ENCODE peak calls at places on chromosomes 12 and 14, in six cellular contexts. One of them, this sample, is unnamed.

GRCh38 chr12:32885831-32886230 is 10.7 kb downstream of the PKP2 start:
- DNase-seq in tibial artery: no peak
- DNase-seq in A549: no peak
- DNase-seq in GM20000: no peak
- DNase-seq in right atrium auricular region: no peak
- DNase-seq in uterus: no peak
- DNase-seq in this sample: no peak

GRCh38 chr14:103121161-103121845 is 2.0 kb upstream of the TNFAIP2 start:
- DNase-seq in tibial artery: peak
- DNase-seq in A549: no peak
- DNase-seq in uterus: no peak
- DNase-seq in right atrium auricular region: peak
- DNase-seq in GM20000: no peak
- DNase-seq in this sample: no peak

GRCh38 chr14:31357279-31357678 is 63.1 kb downstream of the HEATR5A start:
- DNase-seq in tibial artery: no peak
- DNase-seq in A549: no peak
- DNase-seq in GM20000: peak
- DNase-seq in uterus: no peak
- DNase-seq in right atrium auricular region: no peak
- DNase-seq in this sample: no peak

GRCh38 chr14:34330846-34331245 is 131.2 kb downstream of the SPTSSA start:
- DNase-seq in tibial artery: no peak
- DNase-seq in uterus: no peak
- DNase-seq in GM20000: no peak
- DNase-seq in right atrium auricular region: no peak
- DNase-seq in A549: no peak
- DNase-seq in this sample: no peak

GRCh38 chr12:57095440-57095839 is 6.5 kb downstream of the NAB2 start:
- DNase-seq in right atrium auricular region: no peak
- DNase-seq in uterus: no peak
- DNase-seq in tibial artery: no peak
- DNase-seq in A549: no peak
- DNase-seq in GM20000: peak
- DNase-seq in this sample: no peak

GRCh38 chr14:36556811-36557433 is 25.5 kb downstream of the NKX2-8 start:
- DNase-seq in A549: peak
- DNase-seq in right atrium auricular region: no peak
- DNase-seq in uterus: no peak
- DNase-seq in tibial artery: no peak
- DNase-seq in GM20000: peak
- DNase-seq in this sample: peak

GRCh38 chr12:109870648-109871047 is 9.7 kb downstream of the GLTP start:
- DNase-seq in right atrium auricular region: no peak
- DNase-seq in uterus: no peak
- DNase-seq in tibial artery: no peak
- DNase-seq in GM20000: no peak
- DNase-seq in A549: no peak
- DNase-seq in this sample: no peak

GRCh38 chr14:79802096-79802495 is 409.2 kb downstream of the DIO2 start:
- DNase-seq in uterus: no peak
- DNase-seq in GM20000: no peak
- DNase-seq in right atrium auricular region: no peak
- DNase-seq in tibial artery: no peak
- DNase-seq in A549: no peak
- DNase-seq in this sample: no peak

GRCh38 chr12:109596418-109597244 is 23.0 kb downstream of the MVK start:
- DNase-seq in uterus: no peak
- DNase-seq in tibial artery: no peak
- DNase-seq in GM20000: peak
- DNase-seq in A549: no peak
- DNase-seq in right atrium auricular region: no peak
- DNase-seq in this sample: peak

GRCh38 chr12:39138268-39138667 is 232.9 kb upstream of the CPNE8 start:
- DNase-seq in GM20000: no peak
- DNase-seq in tibial artery: no peak
- DNase-seq in A549: no peak
- DNase-seq in uterus: no peak
- DNase-seq in right atrium auricular region: no peak
- DNase-seq in this sample: no peak

GRCh38 chr12:38144601-38145436 is 171.8 kb upstream of the ALG10B start:
- DNase-seq in GM20000: no peak
- DNase-seq in A549: no peak
- DNase-seq in tibial artery: no peak
- DNase-seq in uterus: no peak
- DNase-seq in right atrium auricular region: peak
- DNase-seq in this sample: no peak

GRCh38 chr12:26187429-26187828 is 7.9 kb upstream of the SSPN start:
- DNase-seq in A549: no peak
- DNase-seq in tibial artery: no peak
- DNase-seq in right atrium auricular region: no peak
- DNase-seq in uterus: no peak
- DNase-seq in GM20000: no peak
- DNase-seq in this sample: no peak
- TF ChIP-seq CTCF in A549: no peak
- TF ChIP-seq CTCF in tibial artery: no peak
- TF ChIP-seq CTCF in right atrium auricular region: no peak
- TF ChIP-seq CTCF in uterus: no peak
- TF ChIP-seq CTCF in GM20000: no peak
- TF ChIP-seq CTCF in this sample: no peak

GRCh38 chr12:120763250-120763649 is 37.6 kb downstream of the ACADS start:
- DNase-seq in right atrium auricular region: no peak
- DNase-seq in A549: no peak
- DNase-seq in tibial artery: no peak
- DNase-seq in GM20000: no peak
- DNase-seq in uterus: no peak
- DNase-seq in this sample: no peak

GRCh38 chr12:120761581-120761980 is 36.0 kb downstream of the ACADS start:
- DNase-seq in GM20000: no peak
- DNase-seq in A549: no peak
- DNase-seq in uterus: no peak
- DNase-seq in tibial artery: no peak
- DNase-seq in right atrium auricular region: no peak
- DNase-seq in this sample: no peak

GRCh38 chr12:120760349-120761245 is 35.0 kb downstream of the ACADS start:
- DNase-seq in GM20000: no peak
- DNase-seq in A549: no peak
- DNase-seq in uterus: no peak
- DNase-seq in right atrium auricular region: no peak
- DNase-seq in tibial artery: no peak
- DNase-seq in this sample: no peak

GRCh38 chr12:120759591-120760348 is 34.1 kb downstream of the ACADS start:
- DNase-seq in A549: no peak
- DNase-seq in GM20000: no peak
- DNase-seq in tibial artery: no peak
- DNase-seq in uterus: no peak
- DNase-seq in right atrium auricular region: no peak
- DNase-seq in this sample: no peak

DNA sequence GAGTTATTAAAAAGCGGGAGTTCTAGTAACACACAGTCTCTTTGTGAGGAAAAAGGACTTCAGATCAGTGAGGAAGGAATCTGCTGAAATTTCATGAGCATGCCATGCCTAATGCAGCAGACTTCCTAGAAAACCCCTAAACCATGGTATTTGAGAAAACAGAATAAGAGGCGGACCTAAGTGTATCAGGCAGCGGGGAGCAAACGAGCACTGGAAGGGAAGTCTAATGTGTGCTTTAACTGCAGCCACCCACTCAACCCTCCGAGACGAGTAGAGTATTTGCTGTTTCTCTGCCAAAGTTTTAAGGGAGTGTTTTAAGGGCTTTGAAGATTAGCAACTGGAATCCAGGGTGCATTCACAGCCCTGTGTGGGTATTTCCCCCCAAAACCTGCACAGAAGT is 36.5 kb downstream of the ACADS start:
- DNase-seq in right atrium auricular region: no peak
- DNase-seq in tibial artery: no peak
- DNase-seq in A549: no peak
- DNase-seq in uterus: no peak
- DNase-seq in GM20000: no peak
- DNase-seq in this sample: no peak
- TF ChIP-seq CTCF in right atrium auricular region: no peak
- TF ChIP-seq CTCF in tibial artery: no peak
- TF ChIP-seq CTCF in A549: no peak
- TF ChIP-seq CTCF in uterus: no peak
- TF ChIP-seq CTCF in GM20000: no peak
- TF ChIP-seq CTCF in this sample: no peak

GRCh38 chr12:131591136-131591535 is 119.8 kb upstream of the SFSWAP start:
- DNase-seq in uterus: no peak
- DNase-seq in A549: no peak
- DNase-seq in GM20000: no peak
- DNase-seq in right atrium auricular region: no peak
- DNase-seq in tibial artery: no peak
- DNase-seq in this sample: no peak

GRCh38 chr12:131593411-131593810 is 117.5 kb upstream of the SFSWAP start:
- DNase-seq in A549: no peak
- DNase-seq in GM20000: no peak
- DNase-seq in uterus: no peak
- DNase-seq in right atrium auricular region: no peak
- DNase-seq in tibial artery: no peak
- DNase-seq in this sample: no peak

GRCh38 chr12:131592972-131593371 is 117.9 kb upstream of the SFSWAP start:
- DNase-seq in right atrium auricular region: no peak
- DNase-seq in GM20000: peak
- DNase-seq in A549: no peak
- DNase-seq in uterus: no peak
- DNase-seq in tibial artery: no peak
- DNase-seq in this sample: peak

GRCh38 chr12:131589966-131590365 is 120.9 kb upstream of the SFSWAP start:
- DNase-seq in tibial artery: no peak
- DNase-seq in uterus: no peak
- DNase-seq in right atrium auricular region: no peak
- DNase-seq in A549: no peak
- DNase-seq in GM20000: no peak
- DNase-seq in this sample: no peak

GRCh38 chr12:131591714-131592709 is 118.9 kb upstream of the SFSWAP start:
- DNase-seq in A549: no peak
- DNase-seq in uterus: no peak
- DNase-seq in tibial artery: no peak
- DNase-seq in GM20000: no peak
- DNase-seq in right atrium auricular region: no peak
- DNase-seq in this sample: no peak
- TF ChIP-seq CTCF in A549: no peak
- TF ChIP-seq CTCF in uterus: no peak
- TF ChIP-seq CTCF in tibial artery: no peak
- TF ChIP-seq CTCF in GM20000: no peak
- TF ChIP-seq CTCF in right atrium auricular region: no peak
- TF ChIP-seq CTCF in this sample: no peak

GRCh38 chr12:55996715-55997534 is at the start of gene SUOX:
- DNase-seq in tibial artery: peak
- DNase-seq in GM20000: peak
- DNase-seq in right atrium auricular region: peak
- DNase-seq in A549: peak
- DNase-seq in uterus: peak
- DNase-seq in this sample: peak
- TF ChIP-seq CTCF in tibial artery: no peak
- TF ChIP-seq CTCF in GM20000: no peak
- TF ChIP-seq CTCF in right atrium auricular region: no peak
- TF ChIP-seq CTCF in A549: no peak
- TF ChIP-seq CTCF in uterus: no peak
- TF ChIP-seq CTCF in this sample: no peak

GRCh38 chr14:100140452-100141132 is 18.9 kb downstream of the DEGS2 start:
- DNase-seq in right atrium auricular region: no peak
- DNase-seq in tibial artery: no peak
- DNase-seq in A549: no peak
- DNase-seq in GM20000: no peak
- DNase-seq in uterus: no peak
- DNase-seq in this sample: no peak

GRCh38 chr14:100143523-100143922 is 15.9 kb downstream of the DEGS2 start:
- DNase-seq in GM20000: no peak
- DNase-seq in uterus: no peak
- DNase-seq in A549: no peak
- DNase-seq in tibial artery: no peak
- DNase-seq in right atrium auricular region: no peak
- DNase-seq in this sample: no peak

GRCh38 chr14:100141133-100141497 is 18.3 kb downstream of the DEGS2 start:
- DNase-seq in A549: no peak
- DNase-seq in GM20000: no peak
- DNase-seq in tibial artery: no peak
- DNase-seq in uterus: no peak
- DNase-seq in right atrium auricular region: no peak
- DNase-seq in this sample: no peak

GRCh38 chr14:100143934-100144333 is 15.5 kb downstream of the DEGS2 start:
- DNase-seq in GM20000: no peak
- DNase-seq in tibial artery: no peak
- DNase-seq in uterus: no peak
- DNase-seq in right atrium auricular region: no peak
- DNase-seq in A549: no peak
- DNase-seq in this sample: no peak

DNA sequence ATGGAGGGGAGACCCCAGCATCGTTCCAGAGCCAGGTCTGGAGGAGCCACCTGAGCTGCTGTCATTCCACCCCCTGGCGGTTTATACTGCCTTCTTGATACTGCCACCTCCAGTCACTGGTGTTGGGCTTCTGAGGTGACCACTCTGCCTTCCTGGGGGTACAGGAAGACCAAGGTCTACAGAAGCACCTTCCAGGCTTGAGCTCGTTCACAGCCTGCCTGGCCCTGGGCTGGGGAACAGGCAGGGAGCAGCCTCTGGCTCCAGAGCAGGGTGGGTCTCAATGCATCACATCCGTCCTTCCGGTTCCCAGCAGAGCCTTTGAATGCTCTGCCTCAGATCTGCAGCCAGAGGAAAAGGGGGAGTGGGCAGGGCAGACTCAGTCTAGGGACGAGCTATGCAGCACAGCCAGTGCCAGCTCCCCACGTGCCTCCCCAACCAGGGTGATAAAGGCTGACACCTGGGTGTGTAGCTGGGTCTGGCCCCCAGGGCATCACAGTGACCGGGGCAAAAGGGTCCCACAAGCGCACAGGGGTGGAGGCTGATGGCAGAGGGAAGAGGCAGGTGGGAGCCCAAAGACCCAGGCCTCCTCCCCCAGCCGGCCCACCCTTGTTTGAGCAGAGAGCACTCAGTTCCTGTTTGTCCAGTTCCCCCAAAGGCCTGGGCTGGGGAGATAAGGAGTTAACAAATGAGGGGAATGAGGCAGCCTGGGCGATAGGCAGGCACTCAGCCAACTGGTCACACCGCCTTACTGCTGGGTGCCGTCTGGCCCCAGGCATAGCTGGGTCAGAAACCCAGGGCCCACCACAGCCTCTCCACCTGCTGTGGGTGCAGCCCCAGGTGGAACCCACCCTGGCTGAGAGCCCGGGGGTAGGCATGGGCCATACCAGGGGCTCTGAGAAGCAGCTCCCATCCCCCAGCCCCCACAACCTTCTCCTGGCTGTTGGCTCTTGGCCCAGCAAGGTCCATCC is 17.1 kb downstream of the DEGS2 start:
- DNase-seq in GM20000: no peak
- DNase-seq in A549: no peak
- DNase-seq in tibial artery: no peak
- DNase-seq in right atrium auricular region: peak
- DNase-seq in uterus: no peak
- DNase-seq in this sample: no peak
- TF ChIP-seq CTCF in GM20000: no peak
- TF ChIP-seq CTCF in A549: no peak
- TF ChIP-seq CTCF in tibial artery: no peak
- TF ChIP-seq CTCF in right atrium auricular region: no peak
- TF ChIP-seq CTCF in uterus: peak
- TF ChIP-seq CTCF in this sample: no peak

GRCh38 chr12:131862084-131862441 is 32.4 kb upstream of the ULK1 start:
- DNase-seq in GM20000: no peak
- DNase-seq in tibial artery: no peak
- DNase-seq in right atrium auricular region: no peak
- DNase-seq in A549: no peak
- DNase-seq in uterus: no peak
- DNase-seq in this sample: no peak
- TF ChIP-seq CTCF in GM20000: no peak
- TF ChIP-seq CTCF in tibial artery: no peak
- TF ChIP-seq CTCF in right atrium auricular region: no peak
- TF ChIP-seq CTCF in A549: no peak
- TF ChIP-seq CTCF in uterus: no peak
- TF ChIP-seq CTCF in this sample: no peak